ENCODE peak calls at places on chromosomes 2 and 18, in six cellular contexts. Z is prostate gland, I is breast epithelium, N is uterus, E is heart right ventricle, Q is PC-9. W is an unnamed sample.

GRCh38 chr18:80234398-80234797 is 12.9 kb downstream of the PARD6G start:
- DNase-seq in Z (no peak), Q (no peak), I (no peak), N (no peak), E (no peak), W (no peak)

GRCh38 chr2:120398961-120399888 is 53.3 kb downstream of the INHBB start:
- DNase-seq in Q (peak; percentile 97), N (no peak), I (peak; percentile 90), Z (no peak), E (no peak), W (peak; percentile 30)

GRCh38 chr2:99374747-99375146 is 37.6 kb downstream of the EIF5B start:
- DNase-seq in Z (no peak), E (no peak), I (no peak), Q (no peak), N (no peak), W (no peak)

GRCh38 chr18:11849845-11850747 is 1.1 kb upstream of the CHMP1B start:
- DNase-seq in N (peak; percentile 44), Q (peak; percentile 93), E (peak; percentile 79), Z (peak; percentile 63), I (peak; percentile 75), W (peak; percentile 63)

GRCh38 chr18:44979813-44980212 is 299.1 kb downstream of the SETBP1 start:
- DNase-seq in E (no peak), Z (no peak), I (no peak), Q (no peak), N (no peak), W (no peak)

GRCh38 chr2:169080250-169081035 is 11.1 kb downstream of the DHRS9 start:
- DNase-seq in N (no peak), Q (no peak), E (no peak), Z (no peak), I (no peak), W (no peak)

GRCh38 chr2:230814616-230815015 is 50.1 kb upstream of the ITM2C start:
- DNase-seq in Z (no peak), I (no peak), Q (no peak), N (no peak), E (no peak), W (no peak)

GRCh38 chr2:28746504-28747111 is 5.0 kb upstream of the PPP1CB start:
- DNase-seq in N (no peak), Q (no peak), E (no peak), I (no peak), Z (peak; percentile 73), W (no peak)

GRCh38 chr2:71932780-71933466 is 214.7 kb downstream of the CYP26B1 start:
- DNase-seq in E (no peak), I (no peak), Q (no peak), N (no peak), Z (no peak), W (no peak)

GRCh38 chr2:226583715-226584114 is 215.9 kb downstream of the IRS1 start:
- DNase-seq in N (no peak), I (no peak), Q (no peak), Z (no peak), E (no peak), W (no peak)

GRCh38 chr2:130370490-130370889 is 14.6 kb downstream of the PTPN18 start:
- DNase-seq in N (no peak), I (no peak), E (no peak), Z (no peak), Q (no peak), W (no peak)

GRCh38 chr2:47301731-47302130 is 101.2 kb upstream of the MSH2 start:
- DNase-seq in Z (no peak), I (no peak), Q (no peak), N (no peak), E (no peak), W (no peak)

GRCh38 chr2:126901459-126901858 is 2.8 kb downstream of the TEX51 start:
- DNase-seq in Q (no peak), E (no peak), Z (no peak), I (peak; percentile 6), N (peak; percentile 7), W (peak; percentile 15)

GRCh38 chr2:31382452-31383120 is 32.0 kb downstream of the XDH start:
- DNase-seq in Z (no peak), I (no peak), Q (no peak), E (no peak), N (no peak), W (no peak)

GRCh38 chr18:7164610-7165009 is 47.0 kb upstream of the LAMA1 start:
- DNase-seq in E (no peak), Z (no peak), I (no peak), N (no peak), Q (no peak), W (no peak)

GRCh38 chr2:168685619-168686453 is 116.6 kb upstream of the NOSTRIN start:
- DNase-seq in I (no peak), Q (no peak), Z (no peak), E (no peak), N (no peak), W (no peak)

GRCh38 chr2:217757108-217757463 is 245.7 kb downstream of the TNS1 start:
- DNase-seq in E (no peak), I (no peak), Q (no peak), N (no peak), Z (no peak), W (no peak)

GRCh38 chr2:213046431-213046830 is 105.0 kb downstream of the IKZF2 start:
- DNase-seq in E (no peak), Q (no peak), N (no peak), I (no peak), Z (no peak), W (no peak)

GRCh38 chr2:67046568-67046967 is 350.6 kb upstream of the ETAA1 start:
- DNase-seq in N (no peak), Z (no peak), Q (no peak), E (no peak), I (no peak), W (no peak)

GRCh38 chr2:67050621-67051020 is 346.5 kb upstream of the ETAA1 start:
- DNase-seq in Z (no peak), N (no peak), Q (no peak), E (no peak), I (no peak), W (no peak)

GRCh38 chr2:67043781-67044478 is 353.2 kb upstream of the ETAA1 start:
- DNase-seq in Q (no peak), E (no peak), N (no peak), I (no peak), Z (no peak), W (no peak)

DNA sequence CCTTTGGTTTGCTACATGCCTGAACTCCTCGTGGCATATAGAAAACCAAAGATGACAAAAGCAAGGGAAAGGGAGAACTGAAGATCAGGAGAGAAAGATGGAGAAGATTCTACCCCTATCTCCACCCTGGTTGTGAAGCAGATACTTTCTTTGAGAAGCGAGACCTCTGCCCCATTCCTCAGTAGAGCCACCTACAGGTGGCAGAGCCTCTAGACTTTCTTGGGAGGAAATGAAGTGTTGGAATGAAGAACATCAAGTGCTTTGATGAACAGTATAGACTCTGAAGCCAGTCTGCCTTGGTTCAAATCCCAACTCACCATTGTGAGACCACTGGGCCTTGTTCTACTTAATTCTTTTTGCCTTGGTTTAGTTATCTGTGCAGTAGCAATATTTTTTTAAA is 348.8 kb upstream of the ETAA1 start:
- DNase-seq in N (no peak), Z (no peak), Q (no peak), I (no peak), E (no peak), W (no peak)
- TF ChIP-seq CTCF in N (no peak), Z (no peak), Q (no peak), I (no peak), E (no peak), W (no peak)

GRCh38 chr2:69588403-69588802 is 55.1 kb downstream of the AAK1 start:
- DNase-seq in Z (no peak), N (no peak), I (no peak), Q (no peak), E (no peak), W (no peak)

GRCh38 chr2:69588945-69589344 is 54.6 kb downstream of the AAK1 start:
- DNase-seq in E (no peak), N (no peak), Z (no peak), Q (no peak), I (no peak), W (no peak)

GRCh38 chr2:69592511-69592910 is 51.0 kb downstream of the AAK1 start:
- DNase-seq in N (no peak), Z (no peak), E (no peak), I (no peak), Q (no peak), W (no peak)

GRCh38 chr2:69585855-69586560 is 57.5 kb downstream of the AAK1 start:
- DNase-seq in I (no peak), E (no peak), Z (no peak), Q (no peak), N (no peak), W (no peak)

GRCh38 chr2:69589973-69590652 is 53.4 kb downstream of the AAK1 start:
- DNase-seq in N (no peak), Z (no peak), I (no peak), Q (no peak), E (no peak), W (no peak)
- H3K4me1 ChIP-seq in N (no peaks in the 10 kb centered on the region), Z (peaks cover 8% of the 10 kb centered on the region), I (peaks cover 6% of the 10 kb centered on the region), Q (no peaks in the 10 kb centered on the region), E (peaks cover 35% of the 10 kb centered on the region), W (peaks cover 34% of the 10 kb centered on the region)

GRCh38 chr2:223599646-223600009 is 2.5 kb downstream of the SCG2 start:
- DNase-seq in Z (no peak), E (no peak), I (no peak), Q (no peak), N (no peak), W (no peak)

GRCh38 chr2:223604231-223604630 is 2.1 kb upstream of the SCG2 start:
- DNase-seq in I (no peak), Z (no peak), N (no peak), E (no peak), Q (no peak), W (no peak)

GRCh38 chr2:223600056-223600455 is 2.1 kb downstream of the SCG2 start:
- DNase-seq in E (no peak), Z (no peak), Q (no peak), I (no peak), N (no peak), W (no peak)

GRCh38 chr2:223602972-223603371 is 811 bp upstream of the SCG2 start:
- DNase-seq in Z (no peak), I (no peak), Q (no peak), N (no peak), E (no peak), W (no peak)

DNA sequence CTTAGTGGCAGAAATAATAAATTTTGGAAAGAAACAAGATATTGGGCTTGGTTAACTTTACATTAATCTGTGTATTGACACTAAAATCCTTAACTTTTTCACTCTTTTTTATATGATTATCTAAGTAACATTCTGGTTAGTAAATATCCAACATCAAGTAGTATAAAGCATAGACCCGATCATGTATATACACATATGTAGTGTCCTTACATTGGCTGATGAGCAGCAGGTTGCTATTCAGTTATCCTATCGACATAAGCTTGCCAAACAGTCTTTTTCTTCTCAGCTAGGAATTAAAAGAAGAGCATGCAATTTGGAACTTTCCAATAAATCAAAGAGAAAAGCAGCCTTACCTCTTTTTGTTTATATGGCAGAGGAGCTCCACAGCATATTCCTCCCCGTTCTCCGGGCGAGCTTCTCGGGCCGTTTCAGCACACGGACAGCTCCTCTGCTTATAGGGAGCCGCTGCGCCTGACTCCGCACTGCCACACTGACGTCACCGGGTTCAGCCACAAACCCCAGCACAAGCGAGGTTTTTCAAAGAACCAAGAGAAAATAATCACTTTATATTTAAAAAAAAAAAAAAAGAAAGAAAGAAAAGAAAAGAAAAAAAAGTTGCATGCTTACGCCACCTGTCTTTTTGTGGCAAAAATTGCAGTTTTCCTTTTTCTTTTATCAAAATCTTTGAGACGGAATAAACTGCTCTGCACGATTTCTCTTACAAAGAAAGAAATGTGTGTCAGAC is at the start of gene SCG2:
- DNase-seq in I (peak; percentile 61), Q (peak; percentile 81), N (peak; percentile 63), E (peak; percentile 61), Z (peak; percentile 28), W (peak; percentile 61)
- TF ChIP-seq CTCF in I (no peak), Q (peak; percentile 81), N (no peak), E (peak; percentile 31), Z (peak; percentile 14), W (no peak)

GRCh38 chr18:74286106-74286856 is 5.5 kb downstream of the CYB5A start:
- DNase-seq in Q (no peak), Z (no peak), E (no peak), N (no peak), I (no peak), W (no peak)
- H3K4me1 ChIP-seq in Q (peaks cover 94% of the 10 kb centered on the region), Z (peaks cover 14% of the 10 kb centered on the region), E (peaks cover 80% of the 10 kb centered on the region), N (peaks cover 15% of the 10 kb centered on the region), I (peaks cover 33% of the 10 kb centered on the region), W (peaks cover 100% of the 10 kb centered on the region)